ENCODE peak calls at places on chromosomes 1 and 21, in five cellular contexts. C, U, Z, L and P are unnamed samples.

GRCh38 chr1:83791821-83792437 is 207.0 kb downstream of the TTLL7 start:
- DNase-seq in U (no peak), Z (no peak), C (no peak), L (no peak), P (no peak)

GRCh38 chr1:183655562-183656075 is 2.5 kb upstream of the APOBEC4 start:
- DNase-seq in L (peak; percentile 64), C (peak; percentile 67), U (peak; percentile 69), Z (peak; percentile 91), P (peak; percentile 85)

GRCh38 chr1:59699227-59699847 is 115.4 kb upstream of the HOOK1 start:
- DNase-seq in C (peak; percentile 48), U (peak; percentile 15), Z (no peak), L (no peak), P (no peak)

GRCh38 chr1:43844114-43844513 is 89.5 kb upstream of the ARTN start:
- DNase-seq in C (no peak), L (no peak), U (no peak), Z (no peak), P (no peak)

GRCh38 chr1:53461329-53462044 is 2.3 kb downstream of the DMRTB1 start:
- DNase-seq in C (no peak), U (no peak), Z (no peak), L (no peak), P (no peak)

GRCh38 chr21:38699048-38699447 is 106.7 kb upstream of the ETS2 start:
- DNase-seq in U (no peak), L (no peak), Z (no peak), C (peak; percentile 19), P (no peak)

GRCh38 chr1:33348194-33348593 is 27.3 kb upstream of the A3GALT2 start:
- DNase-seq in U (no peak), Z (peak; percentile 66), L (no peak), C (no peak), P (no peak)

GRCh38 chr1:155871390-155871789 is 12.0 kb downstream of the SYT11 start:
- DNase-seq in C (no peak), Z (peak; percentile 79), L (no peak), U (no peak), P (no peak)

GRCh38 chr1:31617917-31618746 is 643 bp downstream of the HCRTR1 start:
- DNase-seq in C (peak; percentile 19), U (no peak), L (peak; percentile 32), Z (no peak), P (no peak)

GRCh38 chr1:38127432-38127831 is 80.8 kb upstream of the POU3F1 start:
- DNase-seq in U (no peak), Z (peak; percentile 12), L (no peak), C (no peak), P (no peak)

GRCh38 chr21:25806053-25806452 is 71.3 kb downstream of the GABPA start:
- DNase-seq in C (no peak), U (no peak), L (no peak), Z (no peak), P (no peak)

GRCh38 chr1:68010094-68010493 is 40.3 kb downstream of the DIRAS3 start:
- DNase-seq in U (peak; percentile 8), Z (no peak), C (no peak), L (no peak), P (no peak)

GRCh38 chr1:26289158-26290059 is 9.5 kb downstream of the SH3BGRL3 start:
- DNase-seq in U (no peak), L (no peak), C (no peak), Z (no peak), P (peak; percentile 65)
- TF ChIP-seq POLR2A in U (no peak), L (no peak), C (no peak), Z (no peak), P (no peak)

GRCh38 chr21:27741736-27742135 is 774.8 kb upstream of the ADAMTS5 start:
- DNase-seq in L (no peak), C (no peak), Z (no peak), U (no peak), P (no peak)

GRCh38 chr21:27740084-27740483 is 773.2 kb upstream of the ADAMTS5 start:
- DNase-seq in Z (no peak), C (no peak), U (no peak), L (no peak), P (no peak)

GRCh38 chr21:27735699-27736098 is 768.8 kb upstream of the ADAMTS5 start:
- DNase-seq in Z (no peak), C (no peak), U (no peak), L (no peak), P (no peak)

GRCh38 chr21:27743971-27744564 is 777.2 kb upstream of the ADAMTS5 start:
- DNase-seq in Z (no peak), C (no peak), U (no peak), L (no peak), P (no peak)

DNA sequence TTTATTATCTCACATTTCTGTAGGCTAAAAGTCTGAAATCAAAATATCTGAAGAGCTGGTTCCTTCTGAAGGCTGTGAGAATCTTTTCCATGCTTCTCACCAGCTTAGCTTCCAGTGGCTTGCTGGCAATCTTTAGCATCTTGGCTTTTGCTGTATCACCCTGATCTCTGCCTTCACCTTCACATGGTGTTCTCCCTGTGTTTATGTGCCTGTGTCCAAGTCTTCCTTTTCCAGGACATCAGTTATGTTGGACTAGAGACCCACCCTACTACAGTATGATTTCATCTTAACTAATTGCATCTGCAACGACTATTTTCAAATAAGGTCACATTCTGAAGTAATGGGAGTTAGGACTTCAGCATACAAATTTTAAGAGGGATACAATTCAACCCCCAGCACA is 772.3 kb upstream of the ADAMTS5 start:
- DNase-seq in C (no peak), U (no peak), Z (no peak), L (no peak), P (no peak)
- TF ChIP-seq POLR2AphosphoS5 in C (no peak), U (no peak), Z (no peak), L (no peak), P (no peak)

GRCh38 chr1:245052258-245052657 is 102.5 kb upstream of the KIF26B start:
- DNase-seq in C (no peak), L (no peak), U (no peak), Z (no peak), P (no peak)

GRCh38 chr1:245046764-245047163 is 108.0 kb upstream of the KIF26B start:
- DNase-seq in L (no peak), C (no peak), U (no peak), Z (no peak), P (no peak)

GRCh38 chr1:245055752-245056151 is 99.0 kb upstream of the KIF26B start:
- DNase-seq in L (no peak), Z (no peak), U (no peak), C (no peak), P (no peak)

GRCh38 chr1:245054105-245054831 is 100.5 kb upstream of the KIF26B start:
- DNase-seq in U (no peak), Z (no peak), L (no peak), C (no peak), P (no peak)

GRCh38 chr1:245051349-245052221 is 103.2 kb upstream of the KIF26B start:
- DNase-seq in U (no peak), Z (no peak), L (no peak), C (no peak), P (no peak)
- TF ChIP-seq POLR2A in U (no peak), Z (no peak), L (no peak), C (no peak), P (no peak)

GRCh38 chr21:18449586-18449985 is 46.0 kb upstream of the TMPRSS15 start:
- DNase-seq in C (no peak), U (no peak), Z (no peak), L (no peak), P (no peak)

GRCh38 chr21:18451679-18452078 is 48.1 kb upstream of the TMPRSS15 start:
- DNase-seq in U (no peak), L (no peak), C (no peak), Z (no peak), P (no peak)
- TF ChIP-seq POLR2AphosphoS5 in U (no peak), L (no peak), C (no peak), Z (no peak), P (no peak)